ENCODE peak calls at places on chromosomes 6 and 20, in four cellular contexts. I is K562, M is HepG2, E is GM12878. U is an unnamed sample.

GRCh38 chr6:53065266-53066058 is at the start of gene FBXO9:
- DNase-seq in M (peak), E (no peak), I (peak), U (peak)

GRCh38 chr20:9514072-9514460 is 324 bp upstream of the LAMP5 start:
- DNase-seq in E (no peak), I (no peak), M (no peak), U (no peak)

GRCh38 chr6:53309059-53309896 is 39.5 kb downstream of the ELOVL5 start:
- DNase-seq in I (peak), E (peak), M (peak), U (peak)

GRCh38 chr20:20517296-20517695 is 149.4 kb downstream of the INSM1 start:
- DNase-seq in I (no peak), E (no peak), M (no peak), U (no peak)

GRCh38 chr20:19966840-19967239 is 50.3 kb upstream of the NAA20 start:
- DNase-seq in E (no peak), M (no peak), I (no peak), U (no peak)

GRCh38 chr6:149717588-149718458 is at the start of gene LATS1:
- DNase-seq in M (peak), I (peak), E (no peak), U (peak)

GRCh38 chr6:55239099-55239498 is 64.8 kb downstream of the HCRTR2 start:
- DNase-seq in M (no peak), I (no peak), E (no peak), U (no peak)

GRCh38 chr6:115832186-115832585 is 228.5 kb downstream of the FRK start:
- DNase-seq in M (no peak), E (no peak), I (no peak), U (no peak)

GRCh38 chr6:52649521-52649920 is 21.4 kb upstream of the TMEM14A start:
- DNase-seq in I (no peak), E (no peak), M (no peak), U (no peak)

GRCh38 chr6:30533460-30534294 is 22.6 kb downstream of the GNL1 start:
- DNase-seq in E (no peak), M (peak), I (no peak), U (no peak)

GRCh38 chr6:75863001-75863400 is 114.0 kb downstream of the MYO6 start:
- DNase-seq in E (no peak), M (no peak), I (no peak), U (no peak)

GRCh38 chr6:103820148-103820547 is 1039.6 kb downstream of the HACE1 start:
- DNase-seq in I (no peak), M (no peak), E (no peak), U (no peak)

GRCh38 chr6:109897025-109897424 is 81.1 kb upstream of the GPR6 start:
- DNase-seq in I (no peak), E (no peak), M (no peak), U (no peak)

GRCh38 chr6:3287308-3287707 is 28.6 kb downstream of the PSMG4 start:
- DNase-seq in M (no peak), E (no peak), I (no peak), U (no peak)

GRCh38 chr6:122696853-122697252 is 82.7 kb upstream of the FABP7 start:
- DNase-seq in E (no peak), I (no peak), M (peak), U (peak)

GRCh38 chr6:31907158-31907813 is 5.4 kb upstream of the ZBTB12 start:
- DNase-seq in M (peak), I (no peak), E (no peak), U (no peak)

GRCh38 chr6:137175157-137175889 is 1.9 kb upstream of the IL22RA2 start:
- DNase-seq in M (no peak), I (no peak), E (no peak), U (no peak)

GRCh38 chr20:49233226-49233625 is 14.0 kb downstream of the DDX27 start:
- DNase-seq in I (no peak), E (no peak), M (no peak), U (no peak)

GRCh38 chr6:14943116-14943515 is 302.8 kb upstream of the JARID2 start:
- DNase-seq in E (no peak), I (no peak), M (no peak), U (no peak)

GRCh38 chr20:61045876-61046585 is 206.0 kb upstream of the CDH4 start:
- DNase-seq in M (no peak), E (no peak), I (no peak), U (no peak)

GRCh38 chr6:34589140-34589539 is 33.0 kb upstream of the SPDEF start:
- DNase-seq in I (no peak), M (no peak), E (no peak), U (no peak)

GRCh38 chr6:145891565-145891964 is 72.6 kb downstream of the SHPRH start:
- DNase-seq in E (no peak), M (no peak), I (no peak), U (no peak)

GRCh38 chr6:44399991-44400390 is 12.5 kb downstream of the CDC5L start:
- DNase-seq in I (no peak), E (no peak), M (no peak), U (no peak)

GRCh38 chr6:24891004-24891403 is 44.8 kb downstream of the RIPOR2 start:
- DNase-seq in E (no peak), M (no peak), I (no peak), U (no peak)

GRCh38 chr20:16069416-16070010 is 503.7 kb downstream of the KIF16B start:
- DNase-seq in I (no peak), M (no peak), E (peak), U (no peak)

GRCh38 chr6:92687278-92687677 is 732.1 kb downstream of the EPHA7 start:
- DNase-seq in E (no peak), M (no peak), I (no peak), U (no peak)

GRCh38 chr20:51042657-51043247 is 19.8 kb upstream of the KCNG1 start:
- DNase-seq in M (peak), E (no peak), I (peak), U (no peak)

GRCh38 chr6:53103993-53104675 is 38.9 kb downstream of the FBXO9 start:
- DNase-seq in E (no peak), I (peak), M (peak), U (no peak)

GRCh38 chr20:20606046-20606445 is 106.4 kb downstream of the RALGAPA2 start:
- DNase-seq in M (no peak), E (no peak), I (no peak), U (no peak)

GRCh38 chr6:36615018-36615761 is 21.0 kb downstream of the SRSF3 start:
- DNase-seq in I (peak), M (peak), E (no peak), U (peak)

GRCh38 chr6:144477841-144478240 is 192.7 kb downstream of the UTRN start:
- DNase-seq in I (no peak), M (no peak), E (no peak), U (no peak)

GRCh38 chr20:32072168-32072721 is 20.2 kb downstream of the HCK start:
- DNase-seq in M (no peak), E (no peak), I (no peak), U (no peak)

GRCh38 chr6:42022755-42023384 is 27.5 kb upstream of the TAF8 start:
- DNase-seq in E (no peak), I (peak), M (no peak), U (no peak)

GRCh38 chr6:27503436-27504030 is 30.6 kb upstream of the ZNF184 start:
- DNase-seq in E (peak), M (peak), I (peak), U (peak)

GRCh38 chr6:2396856-2397640 is 151.6 kb upstream of the GMDS start:
- DNase-seq in E (no peak), M (no peak), I (no peak), U (no peak)

GRCh38 chr6:144149894-144150672 is at the start of gene STX11:
- DNase-seq in I (peak), E (peak), M (no peak), U (peak)

GRCh38 chr20:33172781-33173180 is 4.8 kb downstream of the BPIFA2 start:
- DNase-seq in E (no peak), M (no peak), I (no peak), U (peak)

DNA sequence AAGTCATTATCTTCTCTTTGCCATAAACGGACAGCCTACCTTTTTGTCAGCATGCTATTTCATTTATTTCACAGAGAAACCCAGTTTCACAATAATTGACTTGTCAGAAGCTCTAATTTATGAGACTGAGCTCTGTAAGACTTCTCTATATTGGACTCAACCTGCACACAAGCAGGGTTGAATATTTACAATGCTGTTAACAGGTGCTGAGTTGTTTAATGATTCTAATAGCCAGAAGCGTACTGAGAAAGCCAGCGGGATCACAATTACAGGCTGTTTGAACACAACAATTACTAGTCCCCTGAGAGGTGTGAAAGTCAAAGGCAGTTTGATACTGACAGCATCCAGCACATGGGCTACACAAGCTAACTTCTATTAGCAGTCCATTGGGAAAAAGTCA is 128.2 kb upstream of the SIM1 start:
- DNase-seq in I (no peak), E (no peak), M (no peak), U (no peak)
- TF ChIP-seq POLR2AphosphoS2 in I (no peak), E (no peak), M (no peak), U (no peak)

GRCh38 chr6:169752074-169752623 is 727 bp downstream of the ERMARD start:
- DNase-seq in M (peak), I (no peak), E (no peak), U (no peak)
- TF ChIP-seq BHLHE40 in M (no peak), I (no peak), E (no peak), U (no peak)

DNA sequence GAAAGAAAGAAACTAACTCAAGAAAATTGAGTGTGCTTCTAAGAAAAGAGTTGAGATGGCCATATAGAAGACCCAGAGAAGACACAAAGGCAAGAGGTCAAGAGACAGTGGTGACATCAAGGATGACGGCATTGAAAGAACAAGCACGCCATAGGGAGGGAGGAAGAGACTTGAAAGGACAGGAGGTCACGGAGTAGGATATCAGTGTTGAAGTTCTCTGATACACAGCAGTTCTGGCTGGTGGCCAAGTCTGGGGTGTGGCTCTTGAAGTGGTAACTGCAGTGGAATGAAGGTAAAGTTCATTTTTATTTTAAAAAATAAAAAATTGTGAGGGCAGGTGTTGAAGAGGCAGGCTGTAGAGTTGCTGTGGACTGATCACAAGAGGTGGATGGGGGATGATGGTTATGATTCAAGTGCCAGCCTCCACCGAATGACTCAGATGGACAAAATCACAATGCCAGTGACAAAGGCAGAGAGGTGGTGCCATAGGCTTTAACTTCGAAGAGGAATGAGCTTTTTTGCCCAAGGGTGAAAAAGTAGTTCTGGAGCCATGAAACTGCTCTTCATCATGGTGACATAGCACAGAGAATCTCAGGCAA is 53.2 kb upstream of the BMP2 start:
- DNase-seq in M (no peak), I (no peak), E (no peak), U (peak)
- TF ChIP-seq POLR2AphosphoS2 in M (no peak), I (no peak), E (no peak), U (no peak)

GRCh38 chr6:158411998-158412397 is 99.7 kb downstream of the TULP4 start:
- DNase-seq in E (no peak), M (no peak), I (no peak), U (no peak)
- TF ChIP-seq BHLHE40 in E (no peak), M (no peak), I (no peak), U (no peak)

DNA sequence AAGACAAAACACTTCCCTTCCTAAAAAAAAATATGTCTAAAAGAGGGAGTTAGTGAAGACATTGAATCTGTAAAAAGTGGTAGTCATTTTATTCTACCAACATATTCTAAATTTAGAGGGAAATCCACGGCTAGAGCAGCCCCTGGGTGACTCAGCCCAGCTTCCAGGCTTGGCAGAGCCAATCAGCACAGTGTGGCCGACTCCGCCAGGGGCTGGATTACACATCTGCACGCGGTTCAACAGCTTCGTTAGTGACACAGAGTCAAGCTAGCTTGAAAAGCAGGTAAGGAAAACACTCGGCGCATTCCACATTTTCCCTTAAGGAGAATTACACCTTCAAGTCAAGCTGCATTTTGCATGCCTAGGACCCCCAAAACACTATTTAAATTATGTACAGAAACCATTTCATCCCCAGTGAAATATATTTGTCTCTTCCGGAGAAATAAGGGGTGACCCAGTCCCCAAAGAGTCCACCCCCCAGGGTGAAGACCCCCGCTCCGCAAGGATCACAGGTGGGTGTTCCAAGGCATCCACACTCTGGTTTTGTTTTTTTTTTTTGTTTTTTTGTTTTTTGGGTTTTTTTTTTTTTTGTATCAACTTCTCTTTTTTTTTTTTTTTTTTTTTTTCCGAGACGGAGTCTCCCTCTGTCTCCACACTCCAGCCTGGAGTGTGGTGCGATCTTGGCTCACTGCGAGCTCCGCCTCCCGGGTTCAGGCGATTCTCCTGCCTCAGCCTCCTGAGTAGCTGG is 58.4 kb upstream of the ARID1B start:
- DNase-seq in E (no peak), M (peak), I (peak), U (peak)
- TF ChIP-seq POLR2AphosphoS2 in E (no peak), M (no peak), I (no peak), U (no peak)

DNA sequence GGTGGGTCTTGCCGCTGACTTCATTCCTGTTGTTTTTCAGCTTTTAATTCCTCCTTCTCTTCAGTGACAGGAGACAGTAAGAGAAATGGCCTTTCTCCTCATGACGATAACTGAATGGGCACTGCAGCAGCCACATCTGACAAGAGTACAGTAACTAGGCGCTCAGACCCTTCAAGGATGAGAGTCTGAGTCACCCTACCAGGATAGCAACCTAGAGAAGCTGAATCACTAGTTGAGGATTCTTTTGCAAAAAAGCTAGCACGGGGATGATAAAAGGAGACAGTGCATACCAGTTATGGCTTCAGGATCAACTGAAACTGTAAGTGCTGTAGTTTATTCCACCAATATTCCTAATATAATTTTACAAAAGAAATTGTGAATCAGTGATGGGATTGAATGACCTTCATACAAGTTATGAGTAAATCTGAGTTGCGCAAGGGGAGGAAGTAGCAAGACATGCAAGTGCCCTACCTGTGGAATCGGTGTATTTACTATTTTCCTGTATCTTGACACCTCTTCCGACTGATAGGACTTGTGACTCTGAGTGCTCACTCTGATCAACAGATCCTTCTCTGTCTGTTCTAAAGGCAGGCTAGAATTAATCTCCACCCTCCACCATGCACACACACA is 161.8 kb upstream of the GRIK2 start:
- DNase-seq in E (no peak), M (no peak), I (no peak), U (no peak)
- TF ChIP-seq BHLHE40 in E (no peak), M (no peak), I (no peak), U (no peak)

DNA sequence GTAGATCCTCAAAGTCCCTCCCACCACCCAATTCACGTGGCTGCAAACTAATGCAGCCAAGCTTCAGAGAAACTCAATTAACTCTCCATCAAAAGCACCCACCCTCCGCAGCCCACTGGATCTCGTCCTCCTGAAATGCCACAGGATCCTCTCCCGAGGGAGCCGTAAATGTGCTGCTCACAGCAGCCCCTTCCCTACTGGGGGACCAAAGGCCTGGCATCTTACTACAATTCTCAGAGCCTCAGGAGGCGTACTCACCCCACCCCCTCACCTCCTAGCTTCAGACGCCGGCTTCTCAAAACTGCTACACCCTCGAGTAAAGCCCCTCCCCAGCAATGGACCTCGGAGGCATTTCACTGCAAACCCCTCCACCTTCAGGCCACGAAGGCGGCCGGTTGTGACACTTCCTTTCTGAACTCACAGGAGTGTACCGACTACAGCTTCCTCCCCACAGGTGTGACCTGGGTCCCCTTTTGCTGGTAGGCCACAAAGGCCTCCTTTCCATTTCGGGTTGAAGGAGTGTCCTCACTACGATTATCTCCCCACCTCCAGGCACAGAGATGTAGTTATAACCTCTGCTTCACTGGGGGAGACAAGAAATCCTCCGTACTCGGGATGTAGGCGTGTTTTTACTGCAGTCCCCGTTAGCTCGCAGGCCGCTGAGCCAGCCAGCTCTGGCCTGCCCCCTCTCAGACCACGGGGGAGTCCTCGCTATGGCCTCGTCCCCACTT is 722 bp downstream of the CPNE1 start:
- DNase-seq in I (peak), E (no peak), M (peak), U (peak)
- TF ChIP-seq POLR2AphosphoS2 in I (no peak), E (no peak), M (no peak), U (no peak)

GRCh38 chr20:62770916-62771315 is 25.4 kb upstream of the MRGBP start:
- DNase-seq in I (no peak), E (no peak), M (no peak), U (no peak)
- TF ChIP-seq BHLHE40 in I (no peak), E (no peak), M (no peak), U (no peak)

U was measured in A549.